ENCODE peak calls at places on chromosomes 6 and 20, in seven cellular contexts. Y is T follicular helper cell; C is RPMI8226; L is stimulated activated CD8-positive, alpha-beta memory T cell treated with anti-CD3 and anti-CD28 coated beads, Interleukin-15, amount 100 ng/mL, for 1 hour; U is neural crest cell; Z is skeletal muscle cell; R is kidney tubule cell. V is an unnamed sample.

GRCh38 chr6:32637219-32637880 is at the start of gene HLA-DQA1:
- DNase-seq in Y (no peak), C (no peak), L (no peak), U (no peak), Z (no peak), R (peak), V (no peak)

GRCh38 chr6:147789430-147789947 is 281.0 kb downstream of the SAMD5 start:
- DNase-seq in Y (no peak), C (no peak), L (no peak), U (no peak), Z (no peak), R (no peak), V (peak)

GRCh38 chr6:55636406-55637102 is 57.6 kb upstream of the HMGCLL1 start:
- DNase-seq in Y (no peak), C (no peak), L (no peak), U (no peak), Z (peak), R (peak), V (peak)

GRCh38 chr6:158978752-158979151 is 21.2 kb downstream of the RSPH3 start:
- DNase-seq in Y (no peak), C (no peak), L (no peak), U (no peak), Z (peak), R (peak), V (peak)

GRCh38 chr6:108133594-108134179 is 32.1 kb upstream of the NR2E1 start:
- DNase-seq in Y (no peak), C (no peak), L (no peak), U (peak), Z (peak), R (peak), V (peak)

GRCh38 chr6:36427781-36428345 is 14.8 kb downstream of the PXT1 start:
- DNase-seq in Y (no peak), C (no peak), L (no peak), U (no peak), Z (no peak), R (no peak), V (peak)

GRCh38 chr6:138188278-138188923 is 26.7 kb downstream of the ARFGEF3 start:
- DNase-seq in Y (no peak), C (peak), L (no peak), U (no peak), Z (no peak), R (no peak), V (peak)

GRCh38 chr20:37729909-37730308 is 36.1 kb downstream of the CTNNBL1 start:
- DNase-seq in Y (no peak), C (no peak), L (no peak), U (no peak), Z (no peak), R (peak), V (peak)

GRCh38 chr6:88294702-88295101 is 128.6 kb upstream of the CNR1 start:
- DNase-seq in Y (no peak), C (no peak), L (no peak), U (no peak), Z (no peak), R (no peak), V (no peak)

GRCh38 chr20:36028106-36028826 is 59.9 kb downstream of the CNBD2 start:
- DNase-seq in Y (no peak), C (peak), L (no peak), U (no peak), Z (no peak), R (peak), V (no peak)

GRCh38 chr20:258963-259362 is 1.4 kb downstream of the DEFB132 start:
- DNase-seq in Y (no peak), C (peak), L (no peak), U (no peak), Z (no peak), R (peak), V (peak)